ENCODE peak calls at places on chromosomes 12 and 14, in four cellular contexts. R is IMR-90, Q is esophagus squamous epithelium, L is transverse colon. C is an unnamed sample.

GRCh38 chr14:24206260-24207103 is 986 bp downstream of the TSSK4 start:
- DNase-seq in R (no peak), Q (no peak), L (no peak), C (no peak)

GRCh38 chr12:20445693-20446092 is 77.4 kb downstream of the PDE3A start:
- DNase-seq in R (peak), Q (no peak), L (no peak), C (no peak)

GRCh38 chr12:89685363-89685972 is 23.2 kb downstream of the ATP2B1 start:
- DNase-seq in R (no peak), Q (no peak), L (no peak), C (no peak)

GRCh38 chr12:62848418-62848817 is 86.5 kb downstream of the PPM1H start:
- DNase-seq in R (peak), Q (no peak), L (no peak), C (no peak)

GRCh38 chr14:100712490-100712889 is 14.2 kb upstream of the DLK1 start:
- DNase-seq in R (no peak), Q (no peak), L (peak), C (no peak)

GRCh38 chr12:24948452-24948815 is 467 bp downstream of the BCAT1 start:
- DNase-seq in R (peak), Q (no peak), L (no peak), C (no peak)

GRCh38 chr14:87566986-87567385 is 426.0 kb downstream of the GALC start:
- DNase-seq in R (peak), Q (no peak), L (no peak), C (no peak)

GRCh38 chr12:19575307-19576243 is 136.3 kb downstream of the AEBP2 start:
- DNase-seq in R (peak), Q (no peak), L (no peak), C (peak)

GRCh38 chr14:33375781-33376180 is 437.1 kb downstream of the NPAS3 start:
- DNase-seq in R (no peak), Q (no peak), L (no peak), C (no peak)

GRCh38 chr12:43832506-43833168 is 3.2 kb upstream of the TMEM117 start:
- DNase-seq in R (no peak), Q (no peak), L (no peak), C (no peak)

GRCh38 chr14:93619176-93619793 is 169.0 kb downstream of the PRIMA1 start:
- DNase-seq in R (peak), Q (no peak), L (peak), C (no peak)

GRCh38 chr12:120710805-120711296 is 593 bp downstream of the UNC119B start:
- DNase-seq in R (no peak), Q (no peak), L (peak), C (no peak)

GRCh38 chr12:110222027-110222426 is 59.0 kb upstream of the ATP2A2 start:
- DNase-seq in R (no peak), Q (no peak), L (no peak), C (no peak)

GRCh38 chr14:68616255-68616902 is 176.5 kb downstream of the ZFP36L1 start:
- DNase-seq in R (peak), Q (no peak), L (no peak), C (no peak)

GRCh38 chr12:120939523-120939922 is 35.4 kb upstream of the SPPL3 start:
- DNase-seq in R (no peak), Q (no peak), L (no peak), C (no peak)

GRCh38 chr14:102280376-102280962 is 24.5 kb downstream of the MOK start:
- DNase-seq in R (peak), Q (no peak), L (no peak), C (no peak)

GRCh38 chr14:54194501-54194900 is 202.3 kb upstream of the CDKN3 start:
- DNase-seq in R (no peak), Q (no peak), L (no peak), C (no peak)

GRCh38 chr12:38907171-38907923 is 2.0 kb upstream of the CPNE8 start:
- DNase-seq in R (no peak), Q (no peak), L (no peak), C (no peak)

GRCh38 chr12:38904932-38905479 is 385 bp downstream of the CPNE8 start:
- DNase-seq in R (no peak), Q (peak), L (peak), C (peak)

GRCh38 chr12:38906482-38907170 is 1.2 kb upstream of the CPNE8 start:
- DNase-seq in R (no peak), Q (peak), L (peak), C (peak)

GRCh38 chr12:38903596-38903995 is 1.8 kb downstream of the CPNE8 start:
- DNase-seq in R (no peak), Q (no peak), L (no peak), C (no peak)

GRCh38 chr12:38905480-38906351 is at the start of gene CPNE8:
- DNase-seq in R (no peak), Q (peak), L (peak), C (peak)
- TF ChIP-seq POLR2A in R (no peak), Q (peak), L (peak), C (no peak)

DNA sequence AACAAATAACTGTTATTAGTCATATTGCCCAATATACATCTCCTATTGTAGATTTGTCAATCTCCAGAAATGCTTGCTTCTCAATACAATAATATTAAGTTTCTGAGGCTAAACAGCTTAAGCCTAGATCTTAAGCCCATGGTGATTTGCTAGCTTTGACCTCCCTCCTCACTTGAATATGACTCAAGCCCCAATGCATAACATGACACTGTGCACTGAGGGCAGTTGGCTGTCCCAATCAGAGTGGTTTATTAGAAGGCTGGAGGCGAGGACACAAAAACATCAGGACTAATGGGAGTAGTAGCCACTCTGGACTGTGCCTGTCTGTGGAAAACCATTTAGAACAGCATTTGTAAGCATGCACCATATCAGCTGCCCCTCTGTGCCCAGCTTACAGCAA is 81.1 kb upstream of the GTF2A1 start:
- DNase-seq in R (no peak), Q (no peak), L (no peak), C (no peak)
- H3K27ac ChIP-seq in R (no peak), Q (peak), L (no peak), C (no peak)

DNA sequence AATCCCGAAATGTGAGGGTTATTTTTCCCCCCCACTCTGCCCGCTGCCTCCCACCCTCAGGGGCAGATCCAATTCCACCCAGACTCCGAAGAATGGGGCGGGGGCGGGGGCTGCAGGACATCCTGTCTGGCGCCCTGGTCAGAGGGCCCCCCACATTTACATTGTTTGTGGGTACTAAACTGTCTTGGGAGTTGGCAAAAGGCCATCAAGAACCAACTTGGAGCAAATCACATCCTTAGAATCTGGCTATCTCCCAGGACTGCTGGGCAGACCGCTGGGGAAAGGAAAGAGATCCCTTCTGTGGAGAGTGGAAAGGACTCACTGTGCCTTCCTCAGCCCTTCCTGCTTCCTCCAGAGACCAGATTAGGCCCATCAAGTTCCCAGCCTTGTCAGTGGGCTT is 2.4 kb downstream of the EMP1 start:
- DNase-seq in R (peak), Q (no peak), L (no peak), C (no peak)
- TF ChIP-seq POLR2A in R (peak), Q (no peak), L (no peak), C (no peak)

GRCh38 chr14:104970231-104971068 is 7.7 kb downstream of the AHNAK2 start:
- DNase-seq in R (peak), Q (peak), L (peak), C (no peak)
- H3K27ac ChIP-seq in R (no peak), Q (peak), L (peak), C (peak)

GRCh38 chr14:73462078-73462715 is 3.9 kb upstream of the NUMB start:
- DNase-seq in R (peak), Q (no peak), L (peak), C (peak)
- TF ChIP-seq POLR2A in R (no peak), Q (no peak), L (peak), C (no peak)

GRCh38 chr14:104880584-104881210 is 15.6 kb downstream of the CEP170B start:
- DNase-seq in R (no peak), Q (no peak), L (no peak), C (no peak)
- H3K27ac ChIP-seq in R (no peak), Q (no peak), L (no peak), C (no peak)

GRCh38 chr14:95534299-95535225 is at the start of gene GLRX5:
- DNase-seq in R (peak), Q (peak), L (peak), C (peak)
- TF ChIP-seq POLR2A in R (peak), Q (peak), L (peak), C (peak)

GRCh38 chr14:103846569-103847438 is 571 bp downstream of the PPP1R13B start:
- DNase-seq in R (no peak), Q (no peak), L (peak), C (no peak)

GRCh38 chr14:103847439-103847953 is at the start of gene PPP1R13B:
- DNase-seq in R (peak), Q (no peak), L (peak), C (peak)

GRCh38 chr14:103845327-103845726 is 2.0 kb downstream of the PPP1R13B start:
- DNase-seq in R (no peak), Q (no peak), L (no peak), C (no peak)

GRCh38 chr14:103847954-103848719 is 762 bp upstream of the PPP1R13B start:
- DNase-seq in R (no peak), Q (no peak), L (peak), C (no peak)

GRCh38 chr14:103846008-103846568 is 1.3 kb downstream of the PPP1R13B start:
- DNase-seq in R (no peak), Q (no peak), L (no peak), C (no peak)
- H3K27ac ChIP-seq in R (no peak), Q (peak), L (peak), C (peak)